ENCODE peak calls at places on chromosome 2, in seven cellular contexts. U, V, W, K, R, I and O are unnamed samples.

GRCh38 chr2:48767330-48767729 is 11.8 kb upstream of the LHCGR start:
- DNase-seq in U (no peak), V (no peak), W (no peak), K (no peak), R (no peak), I (no peak), O (no peak)

GRCh38 chr2:84532291-84532690 is 16.0 kb downstream of the DNAH6 start:
- DNase-seq in U (peak; percentile 15), V (no peak), W (no peak), K (no peak), R (no peak), I (no peak), O (no peak)

GRCh38 chr2:42345986-42346385 is 15.0 kb downstream of the COX7A2L start:
- DNase-seq in U (no peak), V (no peak), W (no peak), K (no peak), R (no peak), I (no peak), O (no peak)

GRCh38 chr2:12636837-12637581 is 79.7 kb upstream of the TRIB2 start:
- DNase-seq in U (peak; percentile 42), V (no peak), W (peak; percentile 48), K (no peak), R (no peak), I (peak; percentile 18), O (no peak)

GRCh38 chr2:160194946-160195345 is 5.1 kb downstream of the ITGB6 start:
- DNase-seq in U (no peak), V (no peak), W (peak; percentile 9), K (no peak), R (no peak), I (no peak), O (no peak)

GRCh38 chr2:25639131-25639530 is 34.2 kb downstream of the DTNB start:
- DNase-seq in U (no peak), V (no peak), W (no peak), K (no peak), R (no peak), I (no peak), O (no peak)

GRCh38 chr2:53505814-53506213 is 261.8 kb upstream of the CHAC2 start:
- DNase-seq in U (peak; percentile 44), V (no peak), W (no peak), K (no peak), R (no peak), I (no peak), O (peak; percentile 5)

GRCh38 chr2:216083464-216084279 is 2.0 kb downstream of the TMEM169 start:
- DNase-seq in U (no peak), V (no peak), W (no peak), K (no peak), R (no peak), I (no peak), O (no peak)

GRCh38 chr2:47904903-47905453 is 1.3 kb downstream of the FBXO11 start:
- DNase-seq in U (peak; percentile 52), V (peak; percentile 46), W (no peak), K (peak; percentile 30), R (peak; percentile 67), I (peak; percentile 34), O (peak; percentile 23)

GRCh38 chr2:62457555-62457954 is 48.4 kb downstream of the TMEM17 start:
- DNase-seq in U (no peak), V (no peak), W (no peak), K (no peak), R (no peak), I (no peak), O (no peak)

GRCh38 chr2:222960126-222960525 is 91.9 kb upstream of the KCNE4 start:
- DNase-seq in U (peak; percentile 34), V (no peak), W (no peak), K (no peak), R (no peak), I (no peak), O (no peak)

GRCh38 chr2:121501554-121501953 is 29.1 kb upstream of the RNU4ATAC start:
- DNase-seq in U (peak; percentile 31), V (no peak), W (no peak), K (no peak), R (no peak), I (no peak), O (no peak)
- H3K9me3 ChIP-seq in U (peaks cover 6% of the 10 kb centered on the region), V (no peaks in the 10 kb centered on the region), W (no peaks in the 10 kb centered on the region), K (peaks cover 9% of the 10 kb centered on the region), R (peaks cover 7% of the 10 kb centered on the region), I (no peaks in the 10 kb centered on the region), O (no peaks in the 10 kb centered on the region)

DNA sequence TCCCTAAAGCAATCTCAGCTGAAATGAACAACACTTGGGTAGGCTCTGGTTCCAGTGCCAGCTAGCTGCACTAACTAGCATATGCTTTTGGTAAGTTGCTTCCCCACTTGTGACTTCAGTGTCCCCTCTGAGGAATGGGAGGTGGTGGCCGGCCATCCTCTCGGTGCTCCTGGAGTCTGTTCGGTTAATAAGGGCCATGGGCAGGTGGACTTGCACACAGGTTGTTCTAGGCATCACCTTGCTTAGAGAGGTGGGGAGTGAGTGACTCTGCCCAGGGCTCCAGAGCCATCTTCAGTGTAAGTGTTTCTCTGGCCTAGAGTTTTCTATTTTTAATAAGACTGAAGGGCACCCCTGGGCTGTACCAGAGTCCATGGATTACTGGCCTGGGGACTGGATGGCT is 18.8 kb upstream of the TAF1B start:
- DNase-seq in U (no peak), V (no peak), W (no peak), K (no peak), R (no peak), I (no peak), O (no peak)
- H3K9me3 ChIP-seq in U (no peaks in the 10 kb centered on the region), V (no peaks in the 10 kb centered on the region), W (no peaks in the 10 kb centered on the region), K (no peaks in the 10 kb centered on the region), R (no peaks in the 10 kb centered on the region), I (no peaks in the 10 kb centered on the region), O (no peaks in the 10 kb centered on the region)

DNA sequence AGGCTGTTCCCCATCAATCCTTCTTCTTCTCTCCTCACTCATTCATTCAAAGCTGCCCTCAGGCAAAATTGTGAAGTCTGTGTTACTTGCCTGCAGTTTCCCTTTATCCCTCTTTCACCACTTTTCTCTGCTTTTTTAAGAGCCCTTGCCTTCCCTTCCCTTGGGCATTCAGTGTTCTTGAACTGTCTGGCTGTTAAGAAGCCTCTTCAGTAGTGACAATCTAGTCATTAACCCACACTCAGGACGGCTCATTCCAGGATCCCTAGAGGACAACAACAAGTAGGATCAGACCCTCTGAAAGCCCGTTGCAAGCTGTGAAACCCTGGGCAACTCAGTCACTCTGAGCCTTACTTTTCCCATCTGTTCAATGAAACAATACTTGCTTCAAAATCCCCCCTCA is 615.7 kb downstream of the EPHA4 start:
- DNase-seq in U (no peak), V (no peak), W (no peak), K (no peak), R (no peak), I (no peak), O (no peak)
- H3K9me3 ChIP-seq in U (no peaks in the 10 kb centered on the region), V (no peaks in the 10 kb centered on the region), W (no peaks in the 10 kb centered on the region), K (no peaks in the 10 kb centered on the region), R (no peaks in the 10 kb centered on the region), I (no peaks in the 10 kb centered on the region), O (no peaks in the 10 kb centered on the region)

DNA sequence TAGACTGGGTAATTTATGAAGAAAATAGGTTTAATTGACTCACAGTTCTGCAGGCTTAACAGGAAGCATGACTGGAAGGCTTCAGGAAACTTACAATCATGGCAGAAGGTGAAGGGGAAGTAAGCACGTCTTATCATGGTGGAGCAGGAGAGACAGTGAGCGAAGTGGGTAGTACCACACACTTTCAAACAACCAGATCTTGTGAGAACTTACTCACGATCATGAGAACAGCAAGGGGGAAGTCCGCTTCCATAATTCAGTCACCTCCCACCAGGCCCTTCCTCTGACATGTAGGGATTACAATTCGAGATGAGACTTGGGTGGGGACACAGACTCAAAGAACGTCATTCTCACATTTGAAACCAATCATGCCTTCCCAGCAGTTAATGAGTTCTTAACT is 260.1 kb upstream of the FAM98A start:
- DNase-seq in U (no peak), V (no peak), W (no peak), K (no peak), R (no peak), I (no peak), O (no peak)
- H3K9me3 ChIP-seq in U (peaks cover 11% of the 10 kb centered on the region), V (no peaks in the 10 kb centered on the region), W (no peaks in the 10 kb centered on the region), K (peaks cover 8% of the 10 kb centered on the region), R (no peaks in the 10 kb centered on the region), I (no peaks in the 10 kb centered on the region), O (no peaks in the 10 kb centered on the region)

GRCh38 chr2:68907232-68907922 is 36.2 kb upstream of the BMP10 start:
- DNase-seq in U (no peak), V (no peak), W (peak; percentile 4), K (no peak), R (no peak), I (no peak), O (no peak)
- H3K9me3 ChIP-seq in U (no peaks in the 10 kb centered on the region), V (no peaks in the 10 kb centered on the region), W (no peaks in the 10 kb centered on the region), K (peaks cover 17% of the 10 kb centered on the region), R (peaks cover 36% of the 10 kb centered on the region), I (no peaks in the 10 kb centered on the region), O (peaks cover 6% of the 10 kb centered on the region)

DNA sequence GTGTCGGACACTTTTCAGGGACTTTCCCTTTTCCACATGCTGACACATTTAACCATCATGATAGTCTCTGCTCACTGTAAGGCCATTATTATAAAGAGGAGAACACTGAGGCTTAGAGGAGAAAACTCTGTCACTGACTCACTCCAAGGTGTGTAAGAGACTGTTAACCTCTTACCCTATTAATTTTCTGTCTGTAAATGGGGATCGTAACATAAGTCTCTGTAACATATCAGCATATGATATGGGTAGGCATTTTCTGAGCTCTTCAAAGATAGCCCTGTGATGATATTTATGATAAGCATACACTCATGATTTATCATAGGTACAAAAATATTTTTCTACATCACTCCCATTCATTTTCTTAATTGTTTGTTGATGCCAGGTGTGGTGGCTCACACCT is 36.4 kb downstream of the TMEM182 start:
- DNase-seq in U (no peak), V (no peak), W (no peak), K (no peak), R (no peak), I (no peak), O (no peak)
- H3K9me3 ChIP-seq in U (peaks cover 29% of the 10 kb centered on the region), V (peaks cover 3% of the 10 kb centered on the region), W (peaks cover 40% of the 10 kb centered on the region), K (peaks cover 40% of the 10 kb centered on the region), R (peaks cover 9% of the 10 kb centered on the region), I (no peaks in the 10 kb centered on the region), O (peaks cover 3% of the 10 kb centered on the region)